ENCODE peak calls at places on chromosomes 16 and 17, in five cellular contexts. I, Y, M, F and T are unnamed samples.

GRCh38 chr16:88634141-88634993 is 4.0 kb upstream of the IL17C start:
- DNase-seq in F (no peak), Y (peak), M (no peak), I (no peak), T (no peak)

GRCh38 chr17:78889525-78889924 is 13.5 kb downstream of the CEP295NL start:
- DNase-seq in Y (no peak), I (no peak), F (no peak), M (no peak), T (no peak)

GRCh38 chr16:23947838-23948237 is 112.1 kb downstream of the PRKCB start:
- DNase-seq in M (no peak), Y (no peak), I (no peak), F (no peak), T (no peak)

GRCh38 chr17:38451840-38452529 is 23.7 kb downstream of the ARHGAP23 start:
- DNase-seq in I (no peak), Y (peak), M (no peak), F (no peak), T (peak)

GRCh38 chr17:47066095-47066494 is 87.0 kb upstream of the RPRML start:
- DNase-seq in F (no peak), Y (no peak), M (no peak), I (no peak), T (no peak)

GRCh38 chr17:61947367-61948078 is 19.7 kb upstream of the INTS2 start:
- DNase-seq in M (peak), F (no peak), Y (no peak), I (no peak), T (no peak)

GRCh38 chr17:83125515-83126274 is 46.3 kb downstream of the METRNL start:
- DNase-seq in I (no peak), Y (no peak), M (no peak), F (no peak), T (no peak)

GRCh38 chr17:41655611-41656111 is 31.3 kb upstream of the KRT17 start:
- DNase-seq in F (peak), M (peak), I (no peak), Y (peak), T (no peak)

GRCh38 chr16:30964540-30965226 is 7.1 kb downstream of the SETD1A start:
- DNase-seq in I (no peak), M (no peak), F (no peak), Y (no peak), T (no peak)

GRCh38 chr17:67246648-67247415 is 1.8 kb upstream of the HELZ start:
- DNase-seq in M (peak), I (no peak), Y (peak), F (no peak), T (peak)

GRCh38 chr17:41451154-41451728 is 10.5 kb upstream of the KRT38 start:
- DNase-seq in M (peak), Y (no peak), F (no peak), I (no peak), T (peak)

GRCh38 chr17:63550816-63551639 is 751 bp downstream of the DCAF7 start:
- DNase-seq in Y (no peak), I (no peak), M (peak), F (peak), T (peak)

GRCh38 chr16:8893976-8894690 is 12.0 kb downstream of the LITAFD start:
- DNase-seq in F (no peak), I (no peak), M (no peak), Y (no peak), T (no peak)

GRCh38 chr16:13036600-13036999 is 135.2 kb downstream of the SHISA9 start:
- DNase-seq in M (peak), Y (peak), F (no peak), I (no peak), T (peak)

GRCh38 chr16:27449434-27450188 is 47.6 kb downstream of the IL21R start:
- DNase-seq in Y (no peak), I (no peak), F (no peak), M (no peak), T (no peak)

GRCh38 chr16:29811896-29812665 is at the start of gene PRRT2:
- DNase-seq in I (no peak), F (peak), Y (peak), M (peak), T (peak)

GRCh38 chr17:1229354-1229890 is 40.8 kb upstream of the BHLHA9 start:
- DNase-seq in Y (peak), M (no peak), I (no peak), F (no peak), T (no peak)

GRCh38 chr16:20647736-20648135 is 49.7 kb downstream of the ACSM1 start:
- DNase-seq in I (no peak), F (no peak), Y (no peak), M (no peak), T (no peak)

GRCh38 chr17:32508926-32509325 is 22.1 kb downstream of the CDK5R1 start:
- DNase-seq in I (no peak), M (no peak), F (no peak), Y (no peak), T (no peak)

GRCh38 chr16:87550510-87550961 is 51.8 kb upstream of the JPH3 start:
- DNase-seq in M (peak), F (no peak), I (no peak), Y (peak), T (no peak)

GRCh38 chr17:49359990-49360795 is 1.9 kb downstream of the ZNF652 start:
- DNase-seq in I (no peak), Y (no peak), F (peak), M (peak), T (no peak)

GRCh38 chr17:72717276-72717675 is 375.2 kb downstream of the SLC39A11 start:
- DNase-seq in Y (no peak), F (no peak), M (no peak), I (no peak), T (no peak)

GRCh38 chr17:55897301-55897700 is 146.4 kb downstream of the PCTP start:
- DNase-seq in Y (no peak), M (no peak), F (no peak), I (no peak), T (no peak)

GRCh38 chr17:64107517-64108235 is 22.3 kb downstream of the ERN1 start:
- DNase-seq in Y (no peak), M (peak), I (no peak), F (no peak), T (peak)

GRCh38 chr16:84759906-84760305 is 59.9 kb upstream of the CRISPLD2 start:
- DNase-seq in M (no peak), I (no peak), F (no peak), Y (no peak), T (no peak)

GRCh38 chr17:33469911-33470310 is 176.8 kb upstream of the ASIC2 start:
- DNase-seq in M (no peak), Y (no peak), F (no peak), I (no peak), T (peak)

GRCh38 chr17:40106089-40106759 is 5.8 kb upstream of the NR1D1 start:
- DNase-seq in Y (no peak), F (no peak), I (no peak), M (no peak), T (no peak)

GRCh38 chr16:2486645-2487516 is 12.0 kb downstream of the TBC1D24 start:
- DNase-seq in Y (no peak), F (peak), I (no peak), M (no peak), T (no peak)

GRCh38 chr17:79607941-79608728 is 2.7 kb downstream of the RBFOX3 start:
- DNase-seq in I (no peak), F (no peak), Y (peak), M (peak), T (no peak)

GRCh38 chr17:7041607-7042506 is 2.0 kb downstream of the SLC16A11 start:
- DNase-seq in Y (peak), M (no peak), I (no peak), F (no peak), T (no peak)

GRCh38 chr17:76261421-76262215 is 3.5 kb upstream of the UBALD2 start:
- DNase-seq in Y (no peak), F (no peak), I (no peak), M (peak), T (peak)

GRCh38 chr16:66502020-66502913 is 47.7 kb downstream of the TK2 start:
- DNase-seq in M (no peak), I (no peak), Y (no peak), F (peak), T (no peak)

GRCh38 chr16:88576307-88576706 is 6.1 kb downstream of the ZC3H18 start:
- DNase-seq in F (no peak), M (no peak), I (no peak), Y (no peak), T (no peak)

GRCh38 chr17:14305785-14306496 is 5.1 kb downstream of the HS3ST3B1 start:
- DNase-seq in F (no peak), I (no peak), M (no peak), Y (no peak), T (peak)

GRCh38 chr17:21283482-21284318 is 811 bp upstream of the MAP2K3 start:
- DNase-seq in Y (peak), F (no peak), I (no peak), M (peak), T (no peak)

GRCh38 chr16:61792194-61792904 is 243.9 kb downstream of the CDH8 start:
- DNase-seq in I (no peak), Y (no peak), M (peak), F (no peak), T (peak)